ENCODE peak calls at places on chromosome 16, in seven cellular contexts. Y is psoas muscle; H is choroid plexus epithelial cell; E is AG20443; G is NCI-H1694; T is activated T-helper 1 cell treated with anti-CD3 and anti-CD28 coated beads, Interleukin-12 subunit alpha, Interleukin-12 subunit beta, Interleukin-2, Interleukin-4 antibody, amounts not matched to agents 30 ng/mL and 10 ng/mL and 1 ng/mL, durations not matched to agents 14 hours and 24 hours and 36 hours; M is GDM1. B is an unnamed sample.

GRCh38 chr16:73337897-73338296 is 290.0 kb upstream of the ZFHX3 start:
- DNase-seq in G (no peak), M (no peak), H (no peak), Y (no peak), T (no peak), E (no peak), B (no peak)

GRCh38 chr16:75218256-75219076 is at the start of gene CTRB1:
- DNase-seq in E (no peak), T (no peak), H (no peak), G (no peak), Y (no peak), M (no peak), B (peak; percentile 66)

GRCh38 chr16:57667526-57668258 is 414 bp upstream of the ADGRG3 start:
- DNase-seq in M (no peak), Y (no peak), E (no peak), H (peak; percentile 93), G (no peak), T (no peak), B (no peak)

GRCh38 chr16:50153648-50154368 is 702 bp downstream of the TENT4B start:
- DNase-seq in M (no peak), G (no peak), H (peak; percentile 28), Y (peak; percentile 60), E (peak; percentile 48), T (peak; percentile 30), B (no peak)

GRCh38 chr16:8867483-8868271 is 1.1 kb downstream of the CARHSP1 start:
- DNase-seq in M (no peak), Y (peak; percentile 69), G (no peak), E (peak; percentile 40), H (peak; percentile 47), T (peak; percentile 8), B (no peak)

GRCh38 chr16:89581045-89581695 is 5.6 kb downstream of the CPNE7 start:
- DNase-seq in T (no peak), H (peak; percentile 99), Y (no peak), E (peak; percentile 96), M (no peak), G (no peak), B (no peak)

GRCh38 chr16:81397058-81397878 is 47.3 kb upstream of the CMIP start:
- DNase-seq in H (no peak), T (no peak), G (no peak), M (no peak), E (no peak), Y (no peak), B (no peak)

GRCh38 chr16:55563797-55564196 is 2.7 kb upstream of the CAPNS2 start:
- DNase-seq in M (no peak), E (no peak), T (no peak), H (no peak), G (no peak), Y (no peak), B (no peak)

GRCh38 chr16:495127-495748 is 32.3 kb upstream of the CAPN15 start:
- DNase-seq in T (no peak), M (peak; percentile 26), Y (no peak), H (peak; percentile 54), G (peak; percentile 5), E (peak; percentile 68), B (no peak)

GRCh38 chr16:4924593-4925378 is 12.2 kb downstream of the PPL start:
- DNase-seq in M (no peak), Y (no peak), H (no peak), E (no peak), G (no peak), T (no peak), B (no peak)

GRCh38 chr16:84058664-84059063 is 16.1 kb upstream of the SLC38A8 start:
- DNase-seq in M (no peak), Y (peak; percentile 38), H (no peak), T (no peak), E (no peak), G (no peak), B (no peak)

GRCh38 chr16:83233153-83233552 is 574.6 kb upstream of the HSBP1 start:
- DNase-seq in Y (no peak), E (no peak), T (no peak), H (peak; percentile 57), G (no peak), M (no peak), B (no peak)

GRCh38 chr16:17474037-17474436 is 3.3 kb upstream of the XYLT1 start:
- DNase-seq in Y (no peak), T (no peak), H (no peak), M (peak; percentile 91), G (no peak), E (peak; percentile 36), B (no peak)

GRCh38 chr16:83810906-83811305 is 3.1 kb downstream of the HSBP1 start:
- DNase-seq in H (no peak), Y (no peak), E (no peak), G (no peak), T (no peak), M (no peak), B (no peak)

GRCh38 chr16:4315185-4316102 is at the start of gene GLIS2:
- DNase-seq in Y (peak; percentile 75), E (peak; percentile 94), M (peak; percentile 17), T (no peak), H (peak; percentile 75), G (no peak), B (peak; percentile 78)

GRCh38 chr16:16014329-16015224 is 65.2 kb downstream of the ABCC1 start:
- DNase-seq in Y (peak; percentile 86), T (no peak), M (no peak), G (peak; percentile 93), E (peak; percentile 47), H (peak; percentile 56), B (no peak)

GRCh38 chr16:75260856-75261589 is 9.6 kb upstream of the BCAR1 start:
- DNase-seq in T (no peak), E (no peak), M (no peak), H (no peak), G (no peak), Y (no peak), B (no peak)

GRCh38 chr16:47732806-47733150 is 271.6 kb downstream of the PHKB start:
- DNase-seq in G (no peak), H (peak; percentile 96), Y (no peak), M (no peak), E (peak; percentile 73), T (no peak), B (no peak)

GRCh38 chr16:69267633-69268032 is 43.5 kb upstream of the VPS4A start:
- DNase-seq in M (no peak), H (no peak), E (no peak), Y (no peak), T (no peak), G (no peak), B (no peak)

GRCh38 chr16:15542261-15542660 is 100.7 kb downstream of the MARF1 start:
- DNase-seq in Y (no peak), E (no peak), M (no peak), G (no peak), T (no peak), H (no peak), B (no peak)

GRCh38 chr16:66081967-66082366 is 284.5 kb upstream of the CDH5 start:
- DNase-seq in G (no peak), Y (no peak), E (no peak), T (no peak), M (no peak), H (peak; percentile 40), B (no peak)

GRCh38 chr16:10180771-10181163 is 1.5 kb downstream of the GRIN2A start:
- DNase-seq in H (no peak), T (no peak), M (no peak), Y (no peak), E (no peak), G (no peak), B (no peak)

GRCh38 chr16:72094266-72094610 is 591 bp downstream of the DHX38 start:
- DNase-seq in G (no peak), M (no peak), H (peak; percentile 14), Y (no peak), E (no peak), T (no peak), B (no peak)

GRCh38 chr16:383326-384020 is 1.7 kb upstream of the PGAP6 start:
- DNase-seq in H (no peak), G (no peak), T (no peak), Y (no peak), M (no peak), E (no peak), B (no peak)

GRCh38 chr16:71572497-71573116 is 4.3 kb downstream of the TAT start:
- DNase-seq in E (no peak), M (no peak), H (peak; percentile 17), Y (no peak), T (no peak), G (no peak), B (no peak)

B was measured in C1 segment of cervical spinal cord.